ENCODE peak calls at places on chromosomes 16 and 17, in four cellular contexts. One of them, this sample, is unnamed.

GRCh38 chr16:47142469-47143328 is 1.0 kb downstream of the NETO2 start:
- DNase-seq in CD4-positive, CD25-positive, alpha-beta regulatory T cell: peak
- DNase-seq in endothelial cell of umbilical vein: peak
- DNase-seq in right cardiac atrium: no peak
- DNase-seq in this sample: peak

GRCh38 chr17:50425682-50426471 is at the start of gene ACSF2:
- DNase-seq in CD4-positive, CD25-positive, alpha-beta regulatory T cell: peak
- DNase-seq in endothelial cell of umbilical vein: peak
- DNase-seq in right cardiac atrium: peak
- DNase-seq in this sample: peak

GRCh38 chr16:77214411-77215138 is 15.4 kb downstream of the SYCE1L start:
- DNase-seq in CD4-positive, CD25-positive, alpha-beta regulatory T cell: no peak
- DNase-seq in endothelial cell of umbilical vein: no peak
- DNase-seq in right cardiac atrium: no peak
- DNase-seq in this sample: no peak

GRCh38 chr17:81498953-81499600 is 13.5 kb downstream of the ACTG1 start:
- DNase-seq in CD4-positive, CD25-positive, alpha-beta regulatory T cell: no peak
- DNase-seq in endothelial cell of umbilical vein: no peak
- DNase-seq in right cardiac atrium: no peak
- DNase-seq in this sample: no peak

GRCh38 chr16:46736695-46737094 is 11.4 kb downstream of the MYLK3 start:
- DNase-seq in CD4-positive, CD25-positive, alpha-beta regulatory T cell: no peak
- DNase-seq in endothelial cell of umbilical vein: no peak
- DNase-seq in right cardiac atrium: no peak
- DNase-seq in this sample: no peak

GRCh38 chr17:48530887-48531272 is at the start of gene HOXB1:
- DNase-seq in CD4-positive, CD25-positive, alpha-beta regulatory T cell: no peak
- DNase-seq in endothelial cell of umbilical vein: no peak
- DNase-seq in right cardiac atrium: no peak
- DNase-seq in this sample: no peak

GRCh38 chr16:70715113-70715711 is 29.4 kb upstream of the MTSS2 start:
- DNase-seq in CD4-positive, CD25-positive, alpha-beta regulatory T cell: no peak
- DNase-seq in endothelial cell of umbilical vein: no peak
- DNase-seq in right cardiac atrium: peak
- DNase-seq in this sample: no peak

GRCh38 chr17:48997103-48997826 is at the start of gene IGF2BP1:
- DNase-seq in CD4-positive, CD25-positive, alpha-beta regulatory T cell: no peak
- DNase-seq in endothelial cell of umbilical vein: peak
- DNase-seq in right cardiac atrium: no peak
- DNase-seq in this sample: peak

GRCh38 chr16:85415196-85415988 is 197.7 kb upstream of the GSE1 start:
- DNase-seq in CD4-positive, CD25-positive, alpha-beta regulatory T cell: no peak
- DNase-seq in endothelial cell of umbilical vein: no peak
- DNase-seq in right cardiac atrium: peak
- DNase-seq in this sample: no peak

GRCh38 chr17:79664925-79665738 is 54.3 kb upstream of the RBFOX3 start:
- DNase-seq in CD4-positive, CD25-positive, alpha-beta regulatory T cell: no peak
- DNase-seq in endothelial cell of umbilical vein: peak
- DNase-seq in right cardiac atrium: peak
- DNase-seq in this sample: no peak

GRCh38 chr17:56819431-56820145 is 14.1 kb downstream of the C17orf67 start:
- DNase-seq in CD4-positive, CD25-positive, alpha-beta regulatory T cell: peak
- DNase-seq in endothelial cell of umbilical vein: peak
- DNase-seq in right cardiac atrium: no peak
- DNase-seq in this sample: peak

GRCh38 chr17:60151355-60151754 is 1.6 kb downstream of the CA4 start:
- DNase-seq in CD4-positive, CD25-positive, alpha-beta regulatory T cell: no peak
- DNase-seq in endothelial cell of umbilical vein: no peak
- DNase-seq in right cardiac atrium: no peak
- DNase-seq in this sample: peak

GRCh38 chr16:20865420-20866126 is 34.6 kb downstream of the DCUN1D3 start:
- DNase-seq in CD4-positive, CD25-positive, alpha-beta regulatory T cell: no peak
- DNase-seq in endothelial cell of umbilical vein: no peak
- DNase-seq in right cardiac atrium: no peak
- DNase-seq in this sample: peak

GRCh38 chr16:25184771-25185170 is 32.0 kb upstream of the AQP8 start:
- DNase-seq in CD4-positive, CD25-positive, alpha-beta regulatory T cell: no peak
- DNase-seq in endothelial cell of umbilical vein: no peak
- DNase-seq in right cardiac atrium: no peak
- DNase-seq in this sample: no peak

GRCh38 chr17:75555679-75556153 is 30.2 kb downstream of the LLGL2 start:
- DNase-seq in CD4-positive, CD25-positive, alpha-beta regulatory T cell: no peak
- DNase-seq in endothelial cell of umbilical vein: no peak
- DNase-seq in right cardiac atrium: no peak
- DNase-seq in this sample: no peak

GRCh38 chr17:72609501-72609900 is 483.0 kb downstream of the SLC39A11 start:
- DNase-seq in CD4-positive, CD25-positive, alpha-beta regulatory T cell: no peak
- DNase-seq in endothelial cell of umbilical vein: no peak
- DNase-seq in right cardiac atrium: no peak
- DNase-seq in this sample: no peak

GRCh38 chr17:4766705-4767104 is 5.0 kb upstream of the TM4SF5 start:
- DNase-seq in CD4-positive, CD25-positive, alpha-beta regulatory T cell: no peak
- DNase-seq in endothelial cell of umbilical vein: no peak
- DNase-seq in right cardiac atrium: no peak
- DNase-seq in this sample: no peak

GRCh38 chr16:8908779-8909468 is 26.8 kb downstream of the LITAFD start:
- DNase-seq in CD4-positive, CD25-positive, alpha-beta regulatory T cell: no peak
- DNase-seq in endothelial cell of umbilical vein: no peak
- DNase-seq in right cardiac atrium: no peak
- DNase-seq in this sample: no peak

GRCh38 chr17:17176341-17176740 is 29.8 kb downstream of the PLD6 start:
- DNase-seq in CD4-positive, CD25-positive, alpha-beta regulatory T cell: no peak
- DNase-seq in endothelial cell of umbilical vein: no peak
- DNase-seq in right cardiac atrium: no peak
- DNase-seq in this sample: no peak

GRCh38 chr16:83402160-83402794 is 405.5 kb upstream of the HSBP1 start:
- DNase-seq in CD4-positive, CD25-positive, alpha-beta regulatory T cell: no peak
- DNase-seq in endothelial cell of umbilical vein: no peak
- DNase-seq in right cardiac atrium: no peak
- DNase-seq in this sample: no peak

GRCh38 chr16:57534881-57535658 is 1.3 kb downstream of the CCDC102A start:
- DNase-seq in CD4-positive, CD25-positive, alpha-beta regulatory T cell: no peak
- DNase-seq in endothelial cell of umbilical vein: no peak
- DNase-seq in right cardiac atrium: no peak
- DNase-seq in this sample: no peak

GRCh38 chr17:81930142-81931125 is 2.9 kb upstream of the MAFG start:
- DNase-seq in CD4-positive, CD25-positive, alpha-beta regulatory T cell: no peak
- DNase-seq in endothelial cell of umbilical vein: no peak
- DNase-seq in right cardiac atrium: peak
- DNase-seq in this sample: peak

GRCh38 chr17:28528329-28529011 is 22.3 kb downstream of the FOXN1 start:
- DNase-seq in CD4-positive, CD25-positive, alpha-beta regulatory T cell: no peak
- DNase-seq in endothelial cell of umbilical vein: no peak
- DNase-seq in right cardiac atrium: no peak
- DNase-seq in this sample: no peak

GRCh38 chr17:43216762-43217613 is 5.3 kb downstream of the TMEM106A start:
- DNase-seq in CD4-positive, CD25-positive, alpha-beta regulatory T cell: no peak
- DNase-seq in endothelial cell of umbilical vein: no peak
- DNase-seq in right cardiac atrium: no peak
- DNase-seq in this sample: no peak

GRCh38 chr17:29549169-29549935 is 17.5 kb downstream of the ABHD15 start:
- DNase-seq in CD4-positive, CD25-positive, alpha-beta regulatory T cell: no peak
- DNase-seq in endothelial cell of umbilical vein: no peak
- DNase-seq in right cardiac atrium: no peak
- DNase-seq in this sample: peak

GRCh38 chr16:86519007-86519648 is 8.8 kb downstream of the FOXF1 start:
- DNase-seq in CD4-positive, CD25-positive, alpha-beta regulatory T cell: no peak
- DNase-seq in endothelial cell of umbilical vein: no peak
- DNase-seq in right cardiac atrium: no peak
- DNase-seq in this sample: no peak

GRCh38 chr16:86521236-86522197 is 11.2 kb downstream of the FOXF1 start:
- DNase-seq in CD4-positive, CD25-positive, alpha-beta regulatory T cell: no peak
- DNase-seq in endothelial cell of umbilical vein: no peak
- DNase-seq in right cardiac atrium: no peak
- DNase-seq in this sample: no peak

GRCh38 chr16:86517652-86518258 is 7.4 kb downstream of the FOXF1 start:
- DNase-seq in CD4-positive, CD25-positive, alpha-beta regulatory T cell: no peak
- DNase-seq in endothelial cell of umbilical vein: peak
- DNase-seq in right cardiac atrium: peak
- DNase-seq in this sample: peak

GRCh38 chr16:86520317-86521210 is 10.2 kb downstream of the FOXF1 start:
- DNase-seq in CD4-positive, CD25-positive, alpha-beta regulatory T cell: no peak
- DNase-seq in endothelial cell of umbilical vein: no peak
- DNase-seq in right cardiac atrium: no peak
- DNase-seq in this sample: no peak

DNA sequence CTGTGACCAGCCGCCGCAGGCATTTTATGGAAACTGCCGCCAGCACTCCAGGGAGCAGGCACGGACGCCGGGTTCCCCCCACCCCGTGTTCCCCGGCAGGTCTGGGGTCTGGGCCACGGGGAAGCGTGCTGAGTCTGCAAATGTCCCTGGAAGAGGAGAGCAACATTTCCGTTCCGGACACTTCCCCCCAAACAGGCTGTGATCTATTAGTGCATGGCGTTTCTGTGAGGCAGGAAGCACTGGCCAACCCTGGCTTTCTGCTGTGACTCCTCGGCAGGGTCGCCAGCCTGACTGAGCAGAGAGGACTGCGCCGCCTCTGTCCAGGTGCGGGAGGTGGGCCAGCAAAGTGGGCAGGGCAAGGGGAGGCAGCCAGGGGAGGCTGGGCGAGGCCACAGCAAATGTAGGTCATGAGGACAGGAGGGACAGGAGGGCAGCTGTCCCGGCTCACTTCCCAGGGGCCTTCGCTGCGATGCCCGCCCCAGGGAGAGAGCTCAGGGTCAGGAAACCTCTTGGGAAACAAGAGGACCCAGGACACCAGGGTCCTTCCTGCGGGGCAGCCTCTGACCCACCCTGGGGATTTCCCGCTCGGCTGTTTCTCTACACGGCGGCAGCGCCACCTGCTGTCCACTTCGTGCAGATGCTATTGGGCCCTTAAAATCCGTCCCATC is 9.5 kb downstream of the FOXF1 start:
- DNase-seq in CD4-positive, CD25-positive, alpha-beta regulatory T cell: peak
- DNase-seq in endothelial cell of umbilical vein: peak
- DNase-seq in right cardiac atrium: peak
- DNase-seq in this sample: peak
- H3K4me3 ChIP-seq in CD4-positive, CD25-positive, alpha-beta regulatory T cell: no peak
- H3K4me3 ChIP-seq in endothelial cell of umbilical vein: no peak
- H3K4me3 ChIP-seq in right cardiac atrium: no peak
- H3K4me3 ChIP-seq in this sample: no peak

GRCh38 chr17:40110026-40110425 is 9.6 kb upstream of the NR1D1 start:
- DNase-seq in CD4-positive, CD25-positive, alpha-beta regulatory T cell: no peak
- DNase-seq in endothelial cell of umbilical vein: peak
- DNase-seq in right cardiac atrium: no peak
- DNase-seq in this sample: no peak

GRCh38 chr17:40111221-40112128 is 10.3 kb upstream of the MSL1 start:
- DNase-seq in CD4-positive, CD25-positive, alpha-beta regulatory T cell: peak
- DNase-seq in endothelial cell of umbilical vein: peak
- DNase-seq in right cardiac atrium: peak
- DNase-seq in this sample: peak

GRCh38 chr17:40110457-40110856 is 10.1 kb upstream of the NR1D1 start:
- DNase-seq in CD4-positive, CD25-positive, alpha-beta regulatory T cell: no peak
- DNase-seq in endothelial cell of umbilical vein: peak
- DNase-seq in right cardiac atrium: no peak
- DNase-seq in this sample: no peak

GRCh38 chr17:40107266-40107980 is 7.0 kb upstream of the NR1D1 start:
- DNase-seq in CD4-positive, CD25-positive, alpha-beta regulatory T cell: no peak
- DNase-seq in endothelial cell of umbilical vein: no peak
- DNase-seq in right cardiac atrium: no peak
- DNase-seq in this sample: peak

DNA sequence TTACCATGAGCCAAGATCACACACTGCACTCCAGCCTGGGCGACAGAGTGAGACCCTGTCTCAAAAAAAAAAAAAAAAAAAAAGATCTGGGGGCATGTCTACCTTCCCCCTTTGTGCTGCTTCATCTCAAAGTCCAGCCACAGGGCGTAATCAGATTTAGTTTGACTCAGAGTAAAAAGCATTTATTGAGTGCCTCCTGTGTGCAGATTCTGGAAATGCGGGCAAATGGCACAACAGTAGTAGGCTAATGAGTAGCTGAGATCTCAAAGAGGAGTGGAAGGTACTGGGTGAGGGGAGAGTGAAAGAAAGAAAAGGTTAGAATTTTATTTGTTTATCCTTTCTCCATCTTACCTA is 9.1 kb upstream of the NR1D1 start:
- DNase-seq in CD4-positive, CD25-positive, alpha-beta regulatory T cell: no peak
- DNase-seq in endothelial cell of umbilical vein: peak
- DNase-seq in right cardiac atrium: no peak
- DNase-seq in this sample: no peak
- H3K4me3 ChIP-seq in CD4-positive, CD25-positive, alpha-beta regulatory T cell: no peak
- H3K4me3 ChIP-seq in endothelial cell of umbilical vein: no peak
- H3K4me3 ChIP-seq in right cardiac atrium: no peak
- H3K4me3 ChIP-seq in this sample: no peak

GRCh38 chr16:50079741-50080140 is 14.0 kb downstream of the HEATR3 start:
- DNase-seq in CD4-positive, CD25-positive, alpha-beta regulatory T cell: no peak
- DNase-seq in endothelial cell of umbilical vein: no peak
- DNase-seq in right cardiac atrium: no peak
- DNase-seq in this sample: no peak
- H3K4me3 ChIP-seq in CD4-positive, CD25-positive, alpha-beta regulatory T cell: no peak
- H3K4me3 ChIP-seq in endothelial cell of umbilical vein: no peak
- H3K4me3 ChIP-seq in right cardiac atrium: no peak
- H3K4me3 ChIP-seq in this sample: no peak

DNA sequence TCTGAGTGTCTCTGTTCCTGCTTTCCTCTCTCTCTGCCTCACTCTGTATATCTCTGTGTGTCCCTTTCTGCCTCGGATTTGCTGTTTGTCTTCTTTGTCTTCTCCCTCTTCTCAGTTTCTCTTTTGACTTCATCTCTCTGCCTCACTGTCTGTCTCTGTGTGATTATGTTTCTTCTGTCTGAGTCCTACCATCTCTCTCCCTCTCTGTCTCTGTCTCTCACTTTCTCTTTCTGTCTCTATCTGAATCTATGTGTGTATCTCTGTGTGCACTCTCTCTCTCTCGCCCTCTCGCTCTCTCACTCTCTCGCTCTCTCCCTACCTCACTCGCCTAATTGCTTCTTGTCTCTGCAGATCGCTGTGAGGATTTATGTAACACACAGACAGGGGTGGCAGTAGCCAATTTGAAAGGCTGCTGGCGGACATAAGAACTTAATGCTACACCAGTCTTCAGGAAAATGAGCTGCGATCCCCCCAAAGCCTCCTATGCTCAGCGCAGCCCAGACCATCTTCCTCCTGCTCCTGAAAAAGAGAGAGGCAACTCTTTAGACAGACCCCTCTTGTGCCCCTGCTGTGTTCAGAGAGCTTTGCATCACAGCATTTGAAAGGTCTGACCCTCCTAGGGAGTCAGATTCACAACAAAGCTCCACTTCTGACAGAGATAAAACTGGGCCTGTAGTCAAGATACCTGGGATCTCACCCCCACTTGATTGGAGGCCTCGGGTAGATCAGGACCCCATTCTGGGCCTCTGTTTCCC is 140.9 kb downstream of the CCT6B start:
- DNase-seq in CD4-positive, CD25-positive, alpha-beta regulatory T cell: no peak
- DNase-seq in endothelial cell of umbilical vein: no peak
- DNase-seq in right cardiac atrium: no peak
- DNase-seq in this sample: peak
- H3K4me3 ChIP-seq in CD4-positive, CD25-positive, alpha-beta regulatory T cell: no peak
- H3K4me3 ChIP-seq in endothelial cell of umbilical vein: no peak
- H3K4me3 ChIP-seq in right cardiac atrium: no peak
- H3K4me3 ChIP-seq in this sample: no peak

GRCh38 chr17:32998111-32998892 is 6.7 kb downstream of the SPACA3 start:
- DNase-seq in CD4-positive, CD25-positive, alpha-beta regulatory T cell: peak
- DNase-seq in endothelial cell of umbilical vein: peak
- DNase-seq in right cardiac atrium: peak
- DNase-seq in this sample: peak
- H3K4me3 ChIP-seq in CD4-positive, CD25-positive, alpha-beta regulatory T cell: no peak
- H3K4me3 ChIP-seq in endothelial cell of umbilical vein: no peak
- H3K4me3 ChIP-seq in right cardiac atrium: no peak
- H3K4me3 ChIP-seq in this sample: no peak

This sample was measured in GM12865.